ENCODE peak calls at places on chromosome 7, in eight cellular contexts. One of them, this sample, is unnamed.

GRCh38 chr7:112996472-112996871 is 90.2 kb downstream of the GPR85 start:
- DNase-seq in hepatocyte: no peak
- DNase-seq in body of pancreas: no peak
- DNase-seq in anterior cingulate cortex: no peak
- DNase-seq in left ventricle myocardium inferior: no peak
- DNase-seq in GM23338: no peak
- DNase-seq in lower leg skin: no peak
- DNase-seq in prostate gland: no peak
- DNase-seq in this sample: no peak

GRCh38 chr7:45203947-45204445 is 46.4 kb downstream of the RAMP3 start:
- DNase-seq in hepatocyte: peak; percentile 21
- DNase-seq in anterior cingulate cortex: no peak
- DNase-seq in body of pancreas: no peak
- DNase-seq in prostate gland: no peak
- DNase-seq in GM23338: no peak
- DNase-seq in lower leg skin: no peak
- DNase-seq in left ventricle myocardium inferior: no peak
- DNase-seq in this sample: no peak

GRCh38 chr7:19113855-19114590 is 3.4 kb downstream of the TWIST1 start:
- DNase-seq in prostate gland: no peak
- DNase-seq in anterior cingulate cortex: no peak
- DNase-seq in left ventricle myocardium inferior: no peak
- DNase-seq in lower leg skin: no peak
- DNase-seq in hepatocyte: no peak
- DNase-seq in GM23338: no peak
- DNase-seq in body of pancreas: no peak
- DNase-seq in this sample: no peak

GRCh38 chr7:44985033-44985695 is 6.3 kb upstream of the MYO1G start:
- DNase-seq in lower leg skin: no peak
- DNase-seq in anterior cingulate cortex: no peak
- DNase-seq in GM23338: no peak
- DNase-seq in hepatocyte: no peak
- DNase-seq in prostate gland: no peak
- DNase-seq in body of pancreas: no peak
- DNase-seq in left ventricle myocardium inferior: no peak
- DNase-seq in this sample: no peak

GRCh38 chr7:134693256-134693655 is 46.6 kb downstream of the BPGM start:
- DNase-seq in hepatocyte: peak; percentile 32
- DNase-seq in anterior cingulate cortex: no peak
- DNase-seq in lower leg skin: no peak
- DNase-seq in left ventricle myocardium inferior: no peak
- DNase-seq in body of pancreas: no peak
- DNase-seq in GM23338: no peak
- DNase-seq in prostate gland: no peak
- DNase-seq in this sample: no peak

GRCh38 chr7:80137410-80137809 is 2.8 kb downstream of the GNAI1 start:
- DNase-seq in hepatocyte: no peak
- DNase-seq in GM23338: no peak
- DNase-seq in lower leg skin: no peak
- DNase-seq in prostate gland: no peak
- DNase-seq in body of pancreas: no peak
- DNase-seq in anterior cingulate cortex: no peak
- DNase-seq in left ventricle myocardium inferior: no peak
- DNase-seq in this sample: no peak

GRCh38 chr7:91082854-91083495 is 181.3 kb upstream of the FZD1 start:
- DNase-seq in hepatocyte: peak; percentile 22
- DNase-seq in left ventricle myocardium inferior: no peak
- DNase-seq in GM23338: peak; percentile 45
- DNase-seq in anterior cingulate cortex: no peak
- DNase-seq in prostate gland: no peak
- DNase-seq in lower leg skin: no peak
- DNase-seq in body of pancreas: no peak
- DNase-seq in this sample: no peak

GRCh38 chr7:101581891-101582290 is 47.2 kb downstream of the MYL10 start:
- DNase-seq in hepatocyte: no peak
- DNase-seq in GM23338: no peak
- DNase-seq in prostate gland: no peak
- DNase-seq in anterior cingulate cortex: no peak
- DNase-seq in body of pancreas: no peak
- DNase-seq in lower leg skin: no peak
- DNase-seq in left ventricle myocardium inferior: no peak
- DNase-seq in this sample: no peak

GRCh38 chr7:149725426-149725821 is 48.0 kb downstream of the ZNF467 start:
- DNase-seq in left ventricle myocardium inferior: no peak
- DNase-seq in prostate gland: no peak
- DNase-seq in body of pancreas: no peak
- DNase-seq in hepatocyte: no peak
- DNase-seq in lower leg skin: peak; percentile 45
- DNase-seq in anterior cingulate cortex: no peak
- DNase-seq in GM23338: no peak
- DNase-seq in this sample: no peak

GRCh38 chr7:159126496-159127345 is 17.9 kb downstream of the VIPR2 start:
- DNase-seq in left ventricle myocardium inferior: no peak
- DNase-seq in anterior cingulate cortex: no peak
- DNase-seq in hepatocyte: no peak
- DNase-seq in prostate gland: no peak
- DNase-seq in lower leg skin: no peak
- DNase-seq in GM23338: no peak
- DNase-seq in body of pancreas: no peak
- DNase-seq in this sample: no peak

GRCh38 chr7:18040196-18040595 is 12.6 kb upstream of the PRPS1L1 start:
- DNase-seq in hepatocyte: no peak
- DNase-seq in lower leg skin: no peak
- DNase-seq in GM23338: no peak
- DNase-seq in anterior cingulate cortex: no peak
- DNase-seq in body of pancreas: no peak
- DNase-seq in prostate gland: no peak
- DNase-seq in left ventricle myocardium inferior: no peak
- DNase-seq in this sample: no peak

GRCh38 chr7:47653550-47654351 is 71.8 kb upstream of the TNS3 start:
- DNase-seq in left ventricle myocardium inferior: no peak
- DNase-seq in lower leg skin: no peak
- DNase-seq in hepatocyte: no peak
- DNase-seq in anterior cingulate cortex: no peak
- DNase-seq in prostate gland: no peak
- DNase-seq in GM23338: peak; percentile 15
- DNase-seq in body of pancreas: no peak
- DNase-seq in this sample: no peak

GRCh38 chr7:93894426-93894825 is 3.9 kb upstream of the TFPI2 start:
- DNase-seq in body of pancreas: no peak
- DNase-seq in GM23338: no peak
- DNase-seq in left ventricle myocardium inferior: no peak
- DNase-seq in lower leg skin: no peak
- DNase-seq in hepatocyte: no peak
- DNase-seq in prostate gland: no peak
- DNase-seq in anterior cingulate cortex: no peak
- DNase-seq in this sample: no peak

GRCh38 chr7:47528471-47528870 is 53.4 kb downstream of the TNS3 start:
- DNase-seq in body of pancreas: no peak
- DNase-seq in GM23338: no peak
- DNase-seq in left ventricle myocardium inferior: no peak
- DNase-seq in hepatocyte: no peak
- DNase-seq in anterior cingulate cortex: no peak
- DNase-seq in lower leg skin: no peak
- DNase-seq in prostate gland: no peak
- DNase-seq in this sample: no peak

GRCh38 chr7:26398436-26399308 is 107.0 kb downstream of the SNX10 start:
- DNase-seq in body of pancreas: peak; percentile 76
- DNase-seq in anterior cingulate cortex: peak; percentile 44
- DNase-seq in GM23338: peak; percentile 83
- DNase-seq in prostate gland: peak; percentile 35
- DNase-seq in lower leg skin: peak; percentile 52
- DNase-seq in hepatocyte: peak; percentile 87
- DNase-seq in left ventricle myocardium inferior: peak; percentile 66
- DNase-seq in this sample: peak; percentile 22

GRCh38 chr7:1201916-1202315 is 30.8 kb upstream of the UNCX start:
- DNase-seq in hepatocyte: no peak
- DNase-seq in lower leg skin: no peak
- DNase-seq in GM23338: no peak
- DNase-seq in left ventricle myocardium inferior: no peak
- DNase-seq in prostate gland: no peak
- DNase-seq in anterior cingulate cortex: no peak
- DNase-seq in body of pancreas: no peak
- DNase-seq in this sample: no peak

GRCh38 chr7:103940382-103941268 is 48.8 kb downstream of the RELN start:
- DNase-seq in body of pancreas: no peak
- DNase-seq in left ventricle myocardium inferior: no peak
- DNase-seq in hepatocyte: no peak
- DNase-seq in GM23338: no peak
- DNase-seq in lower leg skin: no peak
- DNase-seq in prostate gland: no peak
- DNase-seq in anterior cingulate cortex: no peak
- DNase-seq in this sample: no peak

GRCh38 chr7:20218261-20218660 is 1.1 kb upstream of the MACC1 start:
- DNase-seq in anterior cingulate cortex: no peak
- DNase-seq in hepatocyte: no peak
- DNase-seq in GM23338: peak; percentile 30
- DNase-seq in lower leg skin: no peak
- DNase-seq in left ventricle myocardium inferior: no peak
- DNase-seq in body of pancreas: no peak
- DNase-seq in prostate gland: no peak
- DNase-seq in this sample: no peak

GRCh38 chr7:24283559-24283899 is 461 bp upstream of the NPY start:
- DNase-seq in left ventricle myocardium inferior: no peak
- DNase-seq in body of pancreas: no peak
- DNase-seq in anterior cingulate cortex: no peak
- DNase-seq in hepatocyte: no peak
- DNase-seq in prostate gland: no peak
- DNase-seq in lower leg skin: no peak
- DNase-seq in GM23338: peak; percentile 61
- DNase-seq in this sample: no peak

GRCh38 chr7:138564365-138564764 is 104.3 kb downstream of the TRIM24 start:
- DNase-seq in lower leg skin: no peak
- DNase-seq in body of pancreas: no peak
- DNase-seq in left ventricle myocardium inferior: no peak
- DNase-seq in prostate gland: peak; percentile 44
- DNase-seq in hepatocyte: peak; percentile 19
- DNase-seq in anterior cingulate cortex: no peak
- DNase-seq in GM23338: no peak
- DNase-seq in this sample: no peak

GRCh38 chr7:135644154-135644553 is 18.2 kb upstream of the STMP1 start:
- DNase-seq in GM23338: no peak
- DNase-seq in left ventricle myocardium inferior: no peak
- DNase-seq in hepatocyte: no peak
- DNase-seq in body of pancreas: no peak
- DNase-seq in lower leg skin: no peak
- DNase-seq in anterior cingulate cortex: no peak
- DNase-seq in prostate gland: no peak
- DNase-seq in this sample: no peak

GRCh38 chr7:129825005-129825553 is 127.7 kb downstream of the UBE2H start:
- DNase-seq in prostate gland: peak; percentile 60
- DNase-seq in lower leg skin: no peak
- DNase-seq in body of pancreas: peak; percentile 70
- DNase-seq in GM23338: peak; percentile 99
- DNase-seq in hepatocyte: peak; percentile 83
- DNase-seq in left ventricle myocardium inferior: peak; percentile 47
- DNase-seq in anterior cingulate cortex: peak; percentile 50
- DNase-seq in this sample: peak; percentile 17

GRCh38 chr7:100679927-100680588 is 6.5 kb downstream of the GNB2 start:
- DNase-seq in left ventricle myocardium inferior: peak; percentile 53
- DNase-seq in body of pancreas: no peak
- DNase-seq in prostate gland: no peak
- DNase-seq in hepatocyte: no peak
- DNase-seq in lower leg skin: peak; percentile 75
- DNase-seq in GM23338: peak; percentile 52
- DNase-seq in anterior cingulate cortex: no peak
- DNase-seq in this sample: no peak

GRCh38 chr7:111009641-111010040 is 81.3 kb upstream of the LRRN3 start:
- DNase-seq in anterior cingulate cortex: no peak
- DNase-seq in lower leg skin: no peak
- DNase-seq in hepatocyte: no peak
- DNase-seq in GM23338: no peak
- DNase-seq in left ventricle myocardium inferior: no peak
- DNase-seq in body of pancreas: no peak
- DNase-seq in prostate gland: no peak
- DNase-seq in this sample: no peak

GRCh38 chr7:41916450-41916927 is 213.6 kb upstream of the INHBA start:
- DNase-seq in prostate gland: no peak
- DNase-seq in GM23338: no peak
- DNase-seq in body of pancreas: no peak
- DNase-seq in lower leg skin: peak; percentile 68
- DNase-seq in left ventricle myocardium inferior: no peak
- DNase-seq in hepatocyte: peak; percentile 65
- DNase-seq in anterior cingulate cortex: no peak
- DNase-seq in this sample: no peak

GRCh38 chr7:151385626-151386300 is 24.1 kb downstream of the WDR86 start:
- DNase-seq in prostate gland: no peak
- DNase-seq in lower leg skin: no peak
- DNase-seq in left ventricle myocardium inferior: peak; percentile 8
- DNase-seq in GM23338: no peak
- DNase-seq in body of pancreas: no peak
- DNase-seq in hepatocyte: no peak
- DNase-seq in anterior cingulate cortex: no peak
- DNase-seq in this sample: no peak

GRCh38 chr7:54546081-54546985 is 4.2 kb downstream of the VSTM2A start:
- DNase-seq in prostate gland: no peak
- DNase-seq in GM23338: peak; percentile 77
- DNase-seq in anterior cingulate cortex: no peak
- DNase-seq in left ventricle myocardium inferior: no peak
- DNase-seq in hepatocyte: peak; percentile 48
- DNase-seq in body of pancreas: peak; percentile 18
- DNase-seq in lower leg skin: no peak
- DNase-seq in this sample: no peak